ENCODE peak calls at places on chromosomes 2 and 18, in six cellular contexts. J is gastrocnemius medialis; V is CD8-positive, alpha-beta T cell; I is kidney; Q is mesendoderm; R is A549. U is an unnamed sample.

GRCh38 chr18:61921621-61922235 is 28.9 kb upstream of the RNF152 start:
- DNase-seq in J (no peak), V (no peak), I (no peak), Q (no peak), R (no peak), U (no peak)

GRCh38 chr2:216315817-216316603 is 56.3 kb downstream of the MARCHF4 start:
- DNase-seq in J (no peak), V (no peak), I (no peak), Q (peak; percentile 84), R (peak; percentile 83), U (no peak)

GRCh38 chr2:25740810-25741381 is 67.5 kb upstream of the DTNB start:
- DNase-seq in J (no peak), V (no peak), I (no peak), Q (peak; percentile 91), R (no peak), U (no peak)

GRCh38 chr2:113324684-113325160 is 46.0 kb upstream of the PAX8 start:
- DNase-seq in J (no peak), V (no peak), I (peak; percentile 78), Q (peak; percentile 75), R (peak; percentile 85), U (no peak)

GRCh38 chr18:13222371-13223281 is 4.1 kb downstream of the LDLRAD4 start:
- DNase-seq in J (peak; percentile 81), V (no peak), I (peak; percentile 95), Q (no peak), R (no peak), U (peak; percentile 31)

GRCh38 chr18:55497825-55498403 is 90.1 kb downstream of the TCF4 start:
- DNase-seq in J (no peak), V (no peak), I (no peak), Q (no peak), R (no peak), U (no peak)

GRCh38 chr18:58438161-58438983 is 190.5 kb downstream of the ALPK2 start:
- DNase-seq in J (no peak), V (no peak), I (no peak), Q (no peak), R (no peak), U (no peak)

GRCh38 chr2:171522057-171522803 is at the start of gene CYBRD1:
- DNase-seq in J (peak; percentile 64), V (no peak), I (peak; percentile 95), Q (peak; percentile 73), R (peak; percentile 78), U (peak; percentile 76)

GRCh38 chr2:232377841-232378734 is 463 bp upstream of the ALPP start:
- DNase-seq in J (no peak), V (no peak), I (no peak), Q (no peak), R (no peak), U (no peak)

GRCh38 chr2:233593201-233593600 is 24.2 kb upstream of the UGT1A8 start:
- DNase-seq in J (no peak), V (no peak), I (no peak), Q (no peak), R (no peak), U (no peak)

GRCh38 chr2:138829326-138829725 is 49.1 kb upstream of the NXPH2 start:
- DNase-seq in J (no peak), V (no peak), I (no peak), Q (peak; percentile 75), R (peak; percentile 64), U (no peak)

GRCh38 chr2:212897296-212897695 is 254.1 kb downstream of the IKZF2 start:
- DNase-seq in J (no peak), V (no peak), I (no peak), Q (no peak), R (no peak), U (no peak)

GRCh38 chr2:99700482-99701398 is 210.9 kb upstream of the REV1 start:
- DNase-seq in J (no peak), V (no peak), I (no peak), Q (no peak), R (no peak), U (no peak)

DNA sequence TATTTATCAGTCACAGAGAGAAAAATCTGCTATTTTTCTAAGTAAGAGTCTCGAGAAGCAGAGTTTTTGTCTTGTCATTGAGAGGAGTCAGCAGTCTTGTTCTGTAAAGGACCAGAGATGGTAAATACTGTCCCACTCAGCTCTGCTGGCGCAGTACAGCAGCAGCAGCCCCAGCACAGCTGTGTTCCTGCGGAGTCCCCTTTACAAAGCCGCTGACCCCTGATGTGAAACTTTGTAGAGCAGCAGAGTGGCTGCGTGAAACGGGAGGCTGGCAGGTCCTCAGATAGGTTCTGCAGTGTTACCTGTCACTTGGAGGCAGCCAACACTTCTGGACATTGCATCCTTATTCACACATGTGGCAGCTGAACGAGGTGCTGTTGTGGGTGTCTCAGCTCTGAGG is 45.2 kb downstream of the TMEM185B start:
- DNase-seq in J (no peak), V (no peak), I (no peak), Q (no peak), R (no peak), U (no peak)
- H3K27ac ChIP-seq in J (no peak overlapping the region), V (peak overlapping the region; percentile 73), I (no peak overlapping the region), Q (no peak overlapping the region), R (no peak overlapping the region), U (no peak overlapping the region)

DNA sequence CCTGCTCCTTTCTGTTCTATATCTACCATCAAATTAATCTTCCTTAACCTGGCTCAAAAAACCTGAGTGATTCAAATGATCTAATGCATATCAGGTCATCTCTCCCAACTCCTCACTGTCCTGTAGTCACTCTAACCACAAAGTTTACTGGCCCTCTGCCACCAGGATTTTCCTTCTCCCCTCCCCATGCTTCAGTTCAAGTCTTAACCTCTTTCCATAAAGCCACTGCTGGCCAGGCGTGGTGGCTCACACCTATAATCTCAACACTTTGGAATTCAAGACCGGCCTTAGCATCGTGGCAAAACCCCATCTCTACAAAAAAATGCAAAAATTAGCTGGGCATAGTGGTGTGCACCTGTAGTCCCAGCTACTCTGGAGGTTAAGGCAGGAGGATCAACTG is 7.5 kb upstream of the SP3 start:
- DNase-seq in J (no peak), V (no peak), I (no peak), Q (peak; percentile 28), R (peak; percentile 25), U (no peak)
- H3K27ac ChIP-seq in J (no peak overlapping the region), V (no peak overlapping the region), I (no peak overlapping the region), Q (no peak overlapping the region), R (peak overlapping the region; percentile 56), U (no peak overlapping the region)

GRCh38 chr2:240584486-240585031 is 2.0 kb upstream of the CAPN10 start:
- DNase-seq in J (no peak), V (no peak), I (peak; percentile 48), Q (peak; percentile 78), R (no peak), U (no peak)
- H3K27ac ChIP-seq in J (peak overlapping the region; percentile 91), V (no peak overlapping the region), I (no peak overlapping the region), Q (no peak overlapping the region), R (no peak overlapping the region), U (no peak overlapping the region)

DNA sequence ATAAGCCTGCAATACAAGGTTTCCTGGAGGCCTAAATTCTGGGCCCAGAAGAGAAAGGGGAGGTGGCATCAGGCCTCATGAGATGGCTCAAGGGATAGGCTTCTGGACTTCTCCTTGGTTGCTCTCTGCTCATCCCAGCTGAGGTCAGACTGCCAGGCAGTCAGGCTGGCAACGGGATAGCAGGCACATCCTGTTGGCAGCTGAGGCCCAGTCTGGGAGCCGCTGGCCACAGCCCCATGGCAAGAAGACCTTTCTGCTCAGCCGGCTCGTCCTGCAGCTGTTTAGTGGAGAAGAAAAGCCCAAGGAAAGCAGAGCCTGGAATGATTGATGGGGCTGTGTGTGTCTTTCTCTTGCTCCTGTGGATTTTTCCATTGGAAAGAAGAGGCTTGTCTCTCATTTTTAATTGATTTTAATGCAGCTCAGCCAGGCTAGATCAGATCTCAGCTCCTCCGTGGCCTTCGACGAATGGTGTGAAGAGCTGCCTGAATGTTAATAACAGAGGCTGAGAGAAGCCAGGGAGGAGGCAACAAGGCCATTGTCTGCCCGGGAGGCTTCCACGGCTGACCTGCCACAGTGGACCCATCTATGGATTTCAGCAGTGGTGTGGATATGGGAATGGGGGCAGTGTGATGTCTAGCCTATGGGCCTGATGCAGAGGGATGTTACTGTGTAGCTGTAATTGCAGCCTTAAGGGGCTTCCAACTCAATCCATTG is 99.5 kb downstream of the HS1BP3 start:
- DNase-seq in J (peak; percentile 89), V (no peak), I (no peak), Q (no peak), R (no peak), U (peak; percentile 16)
- H3K27ac ChIP-seq in J (peak overlapping the region; percentile 74), V (no peak overlapping the region), I (no peak overlapping the region), Q (no peak overlapping the region), R (no peak overlapping the region), U (no peak overlapping the region)

DNA sequence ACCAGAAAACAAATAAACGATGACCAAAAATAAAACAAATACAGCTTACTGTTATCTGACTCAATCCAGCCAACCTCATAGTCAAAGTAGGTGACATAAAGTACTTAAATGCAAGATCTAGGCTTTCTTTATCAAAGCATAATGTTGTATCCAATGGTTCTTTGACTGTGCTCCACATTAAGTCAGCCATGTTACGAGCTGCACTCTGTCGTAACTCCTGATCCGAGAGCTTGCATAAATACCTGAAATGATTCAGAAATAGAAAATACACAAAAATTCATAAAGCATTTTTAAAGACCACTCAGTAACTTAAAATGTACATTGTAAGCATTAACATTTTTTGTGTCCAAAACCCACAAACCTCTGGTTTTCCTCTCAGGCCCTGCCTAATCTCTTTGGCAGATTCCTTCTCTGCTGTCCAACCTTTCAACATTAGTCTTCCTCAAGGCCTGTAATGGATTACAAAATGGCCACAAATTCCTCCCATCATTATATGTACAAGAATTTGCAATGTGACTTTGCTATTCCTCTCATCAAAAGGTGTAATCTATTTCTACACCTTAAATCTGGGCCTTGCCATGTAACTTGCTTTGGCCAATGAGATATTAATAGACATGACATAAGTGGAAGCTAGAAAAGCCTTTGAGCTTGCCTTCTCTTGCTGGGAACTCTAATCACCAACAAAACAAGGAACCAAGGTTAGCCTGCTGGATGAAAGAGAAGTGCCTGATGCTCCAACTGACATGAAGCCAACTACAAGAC is 90.6 kb downstream of the USP34 start:
- DNase-seq in J (no peak), V (no peak), I (no peak), Q (no peak), R (no peak), U (no peak)
- H3K27ac ChIP-seq in J (peak overlapping the region; percentile 79), V (no peak overlapping the region), I (no peak overlapping the region), Q (no peak overlapping the region), R (no peak overlapping the region), U (no peak overlapping the region)

U was measured in caudate nucleus.